ENCODE peak calls at places on chromosomes 12 and 14, in four cellular contexts. X, R, L and V are unnamed samples.

GRCh38 chr12:11727133-11727664 is 77.7 kb downstream of the ETV6 start:
- DNase-seq in X (no peak), L (no peak), R (no peak), V (peak)

GRCh38 chr14:100406505-100407131 is 83.5 kb downstream of the SLC25A47 start:
- DNase-seq in X (peak), R (no peak), L (peak), V (no peak)

GRCh38 chr12:14960548-14961465 is 594 bp downstream of the ARHGDIB start:
- DNase-seq in R (no peak), X (no peak), L (peak), V (no peak)

GRCh38 chr12:104083769-104084475 is 19.6 kb downstream of the HCFC2 start:
- DNase-seq in L (no peak), R (no peak), X (no peak), V (peak)

GRCh38 chr14:95691591-95691990 is 5.4 kb downstream of the TCL1B start:
- DNase-seq in R (no peak), X (no peak), L (no peak), V (no peak)

GRCh38 chr12:62263956-62264355 is 3.8 kb downstream of the USP15 start:
- DNase-seq in L (no peak), R (no peak), X (no peak), V (no peak)

GRCh38 chr12:48812389-48812788 is 5.9 kb upstream of the CACNB3 start:
- DNase-seq in L (no peak), X (no peak), R (no peak), V (no peak)

GRCh38 chr12:113299619-113300237 is 35.2 kb downstream of the SLC8B1 start:
- DNase-seq in L (peak), X (peak), R (peak), V (no peak)

GRCh38 chr12:15520844-15521243 is 198.5 kb downstream of the PTPRO start:
- DNase-seq in X (no peak), L (no peak), R (no peak), V (no peak)

GRCh38 chr14:92513966-92514843 is 624 bp downstream of the RIN3 start:
- DNase-seq in L (no peak), X (peak), R (no peak), V (no peak)

GRCh38 chr14:66378712-66379111 is 107.5 kb upstream of the CCDC196 start:
- DNase-seq in R (no peak), L (no peak), X (no peak), V (no peak)

GRCh38 chr14:74140374-74140850 is 55.7 kb downstream of the LIN52 start:
- DNase-seq in R (peak), X (no peak), L (no peak), V (no peak)

GRCh38 chr12:85963322-85963721 is 89.2 kb downstream of the NTS start:
- DNase-seq in L (no peak), R (no peak), X (no peak), V (no peak)

GRCh38 chr12:57640156-57641042 is 7.4 kb upstream of the B4GALNT1 start:
- DNase-seq in X (no peak), L (no peak), R (no peak), V (no peak)

GRCh38 chr12:74620932-74621331 is 83.3 kb downstream of the ATXN7L3B start:
- DNase-seq in L (no peak), R (no peak), X (no peak), V (no peak)

GRCh38 chr14:80996049-80996901 is 40.9 kb downstream of the TSHR start:
- DNase-seq in L (peak), R (peak), X (peak), V (no peak)

GRCh38 chr12:6277982-6278438 is 32.5 kb upstream of the PLEKHG6 start:
- DNase-seq in X (peak), R (no peak), L (no peak), V (no peak)

GRCh38 chr14:85471744-85472143 is 58.2 kb upstream of the FLRT2 start:
- DNase-seq in R (peak), L (no peak), X (peak), V (no peak)

GRCh38 chr12:108798551-108799221 is 58.7 kb downstream of the SSH1 start:
- DNase-seq in R (no peak), L (no peak), X (no peak), V (no peak)

GRCh38 chr12:132133952-132134652 is 10.0 kb downstream of the DDX51 start:
- DNase-seq in L (peak), X (peak), R (no peak), V (no peak)

GRCh38 chr14:67694791-67695393 is 672 bp downstream of the RDH11 start:
- DNase-seq in X (peak), R (peak), L (peak), V (peak)
- TF ChIP-seq REST in X (no peak), R (no peak), L (no peak), V (no peak)

GRCh38 chr12:47085815-47086252 is 6.1 kb upstream of the AMIGO2 start:
- DNase-seq in R (no peak), L (peak), X (peak), V (no peak)
- TF ChIP-seq RCOR1 in R (no peak), L (no peak), X (no peak), V (no peak)

GRCh38 chr12:65695077-65695865 is 129.0 kb upstream of the HMGA2 start:
- DNase-seq in L (no peak), X (peak), R (no peak), V (no peak)
- TF ChIP-seq REST in L (no peak), X (no peak), R (no peak), V (no peak)

DNA sequence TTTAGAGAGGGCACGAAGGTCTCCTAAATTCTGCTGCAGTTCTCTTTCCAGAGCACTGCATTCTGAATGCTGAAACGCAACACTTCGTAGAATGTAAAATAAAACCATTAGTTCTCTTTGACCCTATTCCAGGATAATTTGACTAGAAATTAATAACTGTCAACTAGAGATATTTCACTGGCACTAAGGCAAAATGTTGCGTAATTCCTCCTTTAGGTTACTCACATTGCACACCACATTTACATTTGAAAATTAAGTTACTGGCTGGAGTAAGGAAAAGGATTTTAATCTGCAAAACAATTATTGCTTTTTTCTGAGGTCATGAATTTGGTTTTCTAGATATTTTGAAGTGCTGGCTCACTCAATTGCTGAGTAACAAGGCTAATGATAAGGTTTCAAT is 58.0 kb upstream of the TRHDE start:
- DNase-seq in X (no peak), L (no peak), R (no peak), V (no peak)
- TF ChIP-seq RCOR1 in X (no peak), L (no peak), R (no peak), V (no peak)

GRCh38 chr12:124869011-124869665 is 5.5 kb upstream of the SCARB1 start:
- DNase-seq in L (peak), X (no peak), R (no peak), V (no peak)

GRCh38 chr12:124866195-124866882 is 2.7 kb upstream of the SCARB1 start:
- DNase-seq in X (no peak), R (no peak), L (no peak), V (no peak)

GRCh38 chr12:124868252-124868965 is 4.7 kb upstream of the SCARB1 start:
- DNase-seq in X (no peak), R (no peak), L (no peak), V (no peak)

GRCh38 chr12:124866883-124867232 is 3.2 kb upstream of the SCARB1 start:
- DNase-seq in L (peak), X (no peak), R (no peak), V (no peak)

GRCh38 chr12:124867389-124867930 is 3.8 kb upstream of the SCARB1 start:
- DNase-seq in L (peak), X (peak), R (no peak), V (no peak)
- TF ChIP-seq REST in L (no peak), X (no peak), R (no peak), V (no peak)

GRCh38 chr12:46304080-46304479 is 35.2 kb upstream of the SLC38A1 start:
- DNase-seq in R (no peak), L (no peak), X (no peak), V (no peak)

GRCh38 chr12:46299846-46300245 is 31.0 kb upstream of the SLC38A1 start:
- DNase-seq in L (no peak), R (no peak), X (no peak), V (no peak)

GRCh38 chr12:46300906-46301305 is 32.1 kb upstream of the SLC38A1 start:
- DNase-seq in R (no peak), L (no peak), X (no peak), V (no peak)

DNA sequence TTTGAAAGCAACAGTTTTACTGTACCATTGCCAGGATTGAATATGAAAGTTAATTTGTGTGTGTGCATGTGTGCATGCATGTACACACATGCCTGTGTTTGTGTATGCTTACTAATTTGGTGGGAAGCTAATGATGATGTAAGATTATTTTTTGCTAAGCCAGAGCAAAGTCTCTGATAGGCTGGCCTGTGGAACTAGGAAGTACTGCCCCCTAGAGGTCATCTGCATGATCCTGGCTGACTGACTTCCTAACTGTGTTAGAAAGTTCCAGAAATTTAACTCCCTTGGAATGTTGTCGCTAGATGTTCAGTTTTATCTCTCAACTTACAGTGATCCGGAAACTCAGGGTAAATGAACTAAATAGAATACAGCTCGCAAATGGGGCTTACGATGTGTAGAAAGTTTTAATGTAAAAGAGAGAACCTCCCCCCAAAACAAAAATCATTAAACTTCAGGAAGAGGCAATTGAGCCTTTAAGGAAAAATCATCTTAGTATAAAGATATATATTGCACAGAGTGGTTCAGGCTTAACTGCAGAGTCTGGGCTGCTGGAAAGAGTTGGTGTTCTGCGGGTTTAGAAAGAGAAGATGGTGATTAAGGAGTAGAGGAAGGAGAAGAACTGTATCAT is 34.3 kb upstream of the SLC38A1 start:
- DNase-seq in R (peak), X (peak), L (peak), V (peak)
- TF ChIP-seq RCOR1 in R (no peak), X (no peak), L (no peak), V (no peak)

GRCh38 chr12:122052285-122052684 is 26.3 kb upstream of the MLXIP start:
- DNase-seq in L (no peak), R (no peak), X (no peak), V (no peak)

GRCh38 chr12:122048156-122048555 is 26.5 kb downstream of the BCL7A start:
- DNase-seq in R (no peak), X (no peak), L (no peak), V (no peak)

GRCh38 chr12:122050706-122051105 is 27.9 kb upstream of the MLXIP start:
- DNase-seq in R (no peak), L (no peak), X (no peak), V (no peak)

GRCh38 chr12:122049827-122050226 is 28.1 kb downstream of the BCL7A start:
- DNase-seq in L (no peak), X (no peak), R (no peak), V (no peak)

DNA sequence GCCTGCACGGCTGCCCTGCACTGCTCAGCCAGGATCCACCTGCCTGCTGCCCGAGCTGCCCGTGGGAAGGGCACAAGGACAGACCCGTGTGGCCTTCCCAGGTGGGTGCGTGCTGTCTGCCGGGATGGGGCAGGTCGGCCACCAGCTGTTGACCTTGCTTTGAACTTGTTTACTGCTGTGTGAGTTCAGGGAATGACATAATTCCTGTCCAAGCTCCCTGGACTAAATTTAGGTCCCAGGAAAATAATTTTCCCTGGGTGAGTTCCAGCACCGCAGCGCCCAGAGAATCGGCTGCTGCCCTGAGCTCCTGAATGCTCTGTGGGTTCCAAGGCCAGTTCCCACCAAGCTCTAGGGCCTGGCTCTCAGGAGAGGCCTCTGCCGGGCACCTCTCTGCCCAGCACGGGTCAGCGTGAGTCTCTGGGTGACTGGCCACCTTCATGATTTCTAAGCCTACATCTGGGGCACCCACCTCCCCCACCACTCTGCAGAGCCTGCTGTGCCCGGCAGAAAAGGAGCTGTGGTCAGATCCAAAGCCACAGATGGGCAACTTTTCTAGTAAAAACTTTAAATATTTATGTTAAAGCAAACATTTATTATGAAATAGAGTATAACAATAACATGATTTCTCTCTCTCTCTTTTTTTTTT is 27.2 kb upstream of the MLXIP start:
- DNase-seq in L (no peak), R (no peak), X (no peak), V (no peak)
- TF ChIP-seq REST in L (no peak), R (no peak), X (no peak), V (no peak)

GRCh38 chr12:107551434-107551833 is 134.2 kb upstream of the PWP1 start:
- DNase-seq in R (no peak), X (no peak), L (no peak), V (no peak)
- TF ChIP-seq RCOR1 in R (no peak), X (no peak), L (no peak), V (no peak)